ENCODE peak calls at places on chromosomes 5 and 9, in four cellular contexts. B, P, Y and G are unnamed samples.

GRCh38 chr5:59485629-59486439 is 407.7 kb downstream of the PDE4D start:
- DNase-seq in B (no peak), P (no peak), Y (peak), G (no peak)

GRCh38 chr5:21391506-21391905 is 1403.5 kb upstream of the CDH18 start:
- DNase-seq in B (no peak), P (no peak), Y (no peak), G (no peak)

GRCh38 chr5:93899026-93899600 is 157.7 kb upstream of the POU5F2 start:
- DNase-seq in B (peak), P (no peak), Y (no peak), G (no peak)

GRCh38 chr5:6745706-6746217 is 32.5 kb downstream of the TENT4A start:
- DNase-seq in B (peak), P (peak), Y (peak), G (peak)

GRCh38 chr9:3528466-3528865 is 2.7 kb upstream of the RFX3 start:
- DNase-seq in B (peak), P (no peak), Y (no peak), G (no peak)

GRCh38 chr9:106074006-106074405 is 379.7 kb downstream of the TMEM38B start:
- DNase-seq in B (no peak), P (no peak), Y (no peak), G (no peak)

GRCh38 chr5:88145603-88146467 is 122.8 kb downstream of the TMEM161B start:
- DNase-seq in B (no peak), P (no peak), Y (no peak), G (no peak)

GRCh38 chr9:109497193-109498165 is 628 bp downstream of the PTPN3 start:
- DNase-seq in B (no peak), P (no peak), Y (no peak), G (no peak)

GRCh38 chr5:92836861-92837755 is 743.9 kb downstream of the NR2F1-AS1 start:
- DNase-seq in B (no peak), P (peak), Y (peak), G (no peak)

GRCh38 chr5:1311443-1312055 is 16.7 kb upstream of the TERT start:
- DNase-seq in B (no peak), P (no peak), Y (no peak), G (no peak)

GRCh38 chr5:25027016-25027415 is 382.2 kb upstream of the CDH10 start:
- DNase-seq in B (no peak), P (no peak), Y (no peak), G (no peak)

GRCh38 chr9:22141906-22142305 is 132.8 kb upstream of the CDKN2B start:
- DNase-seq in B (no peak), P (no peak), Y (no peak), G (no peak)

GRCh38 chr5:29005386-29005785 is 1967.0 kb upstream of the CDH9 start:
- DNase-seq in B (no peak), P (no peak), Y (no peak), G (no peak)

GRCh38 chr5:174307031-174307408 is 261.5 kb downstream of the NSG2 start:
- DNase-seq in B (no peak), P (no peak), Y (no peak), G (no peak)

GRCh38 chr5:93430139-93430538 is 150.9 kb downstream of the NR2F1-AS1 start:
- DNase-seq in B (no peak), P (no peak), Y (no peak), G (no peak)

GRCh38 chr5:80369521-80369920 is 38.3 kb upstream of the ZFYVE16 start:
- DNase-seq in B (no peak), P (no peak), Y (no peak), G (no peak)

GRCh38 chr9:130770679-130771442 is 64.2 kb upstream of the ABL1 start:
- DNase-seq in B (peak), P (peak), Y (peak), G (peak)

GRCh38 chr5:92841604-92842155 is 739.3 kb downstream of the NR2F1-AS1 start:
- DNase-seq in B (no peak), P (no peak), Y (no peak), G (no peak)

GRCh38 chr5:3596261-3596825 is 711 bp downstream of the IRX1 start:
- DNase-seq in B (no peak), P (peak), Y (no peak), G (no peak)

GRCh38 chr9:130834371-130835311 is at the start of gene ABL1:
- DNase-seq in B (peak), P (peak), Y (peak), G (peak)

GRCh38 chr5:73591102-73591695 is 25.7 kb downstream of the UTP15 start:
- DNase-seq in B (peak), P (peak), Y (peak), G (peak)

GRCh38 chr5:548256-548655 is 24.0 kb upstream of the SLC9A3 start:
- DNase-seq in B (no peak), P (no peak), Y (peak), G (no peak)

GRCh38 chr9:93829271-93830223 is 125.6 kb downstream of the BARX1 start:
- DNase-seq in B (no peak), P (no peak), Y (no peak), G (no peak)

GRCh38 chr5:154166901-154167791 is 23.4 kb upstream of the GALNT10 start:
- DNase-seq in B (no peak), P (no peak), Y (no peak), G (no peak)

GRCh38 chr9:95506692-95507455 is 9.9 kb downstream of the PTCH1 start:
- DNase-seq in B (peak), P (peak), Y (peak), G (no peak)

DNA sequence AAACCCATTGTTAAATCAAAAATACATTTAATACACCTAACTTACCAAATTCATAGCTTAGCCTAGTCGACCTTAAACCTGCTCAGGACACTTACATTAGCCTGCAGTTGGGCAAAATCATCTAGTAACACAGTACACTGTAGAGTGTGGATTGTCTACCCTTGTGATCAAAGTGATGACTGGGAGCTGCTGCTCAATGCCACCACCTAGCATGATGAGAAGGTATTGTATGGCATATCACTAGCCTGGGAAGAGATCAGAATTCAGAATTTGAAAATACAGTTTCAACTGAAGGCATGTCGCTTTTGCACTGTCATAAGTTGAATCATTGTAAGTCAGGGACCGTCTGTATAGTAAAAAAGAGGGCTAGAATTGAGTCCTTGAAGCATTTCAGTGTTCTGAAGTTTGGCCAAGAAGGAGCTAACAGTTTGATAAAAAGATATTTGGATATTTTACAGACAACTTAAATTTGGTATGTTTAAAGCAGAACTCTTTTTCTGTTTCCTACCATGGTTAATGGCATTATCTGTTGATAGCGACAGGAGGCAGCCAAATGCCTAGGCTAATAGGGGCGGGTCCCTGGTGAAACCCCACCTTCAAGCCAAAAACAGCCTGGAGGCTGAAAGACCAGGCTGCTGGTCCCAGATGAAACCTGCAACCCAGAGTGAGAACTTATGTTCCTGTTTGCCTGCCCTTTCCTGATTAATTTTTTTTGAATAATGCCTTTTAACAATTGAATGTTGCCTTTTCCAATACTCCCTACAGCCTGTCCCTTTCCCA is 23.0 kb downstream of the SMIM15 start:
- DNase-seq in B (no peak), P (no peak), Y (no peak), G (no peak)
- TF ChIP-seq CTCF in B (no peak), P (peak), Y (peak), G (peak)

DNA sequence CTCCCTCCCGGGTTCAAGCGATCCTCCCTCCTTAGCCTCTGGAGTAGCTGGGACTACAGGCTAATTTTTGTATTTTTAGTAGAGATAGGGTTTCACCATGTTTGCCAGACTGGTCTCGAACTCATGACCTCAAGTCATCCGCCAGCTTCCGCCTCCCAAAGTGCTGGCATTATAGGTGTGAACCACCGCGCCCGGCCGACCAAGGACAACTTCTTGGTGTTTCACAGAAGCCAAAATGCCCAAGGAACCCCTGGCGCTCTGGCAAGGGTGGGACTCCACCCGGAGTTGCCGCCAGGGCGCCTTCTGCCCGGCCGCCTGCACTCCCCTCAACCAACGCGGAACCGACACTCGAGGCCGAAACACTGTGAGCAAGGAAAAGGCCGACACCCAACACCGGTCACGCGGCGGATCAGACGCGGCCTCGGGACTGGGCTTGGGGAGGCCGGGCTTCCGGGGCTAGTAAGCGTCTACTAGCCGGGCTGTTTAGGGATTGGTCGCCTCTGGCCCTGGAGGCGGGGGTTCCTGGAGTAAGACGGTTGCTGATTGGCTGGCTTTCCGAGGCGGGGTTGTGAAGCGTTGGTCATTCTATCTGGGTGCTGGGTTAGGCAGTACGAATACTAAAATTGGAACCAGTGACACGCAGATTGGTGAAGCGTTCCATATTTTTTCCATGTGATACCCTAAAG is 7.7 kb upstream of the CFAP157 start:
- DNase-seq in B (peak), P (peak), Y (peak), G (peak)
- TF ChIP-seq CTCF in B (no peak), P (no peak), Y (no peak), G (no peak)

DNA sequence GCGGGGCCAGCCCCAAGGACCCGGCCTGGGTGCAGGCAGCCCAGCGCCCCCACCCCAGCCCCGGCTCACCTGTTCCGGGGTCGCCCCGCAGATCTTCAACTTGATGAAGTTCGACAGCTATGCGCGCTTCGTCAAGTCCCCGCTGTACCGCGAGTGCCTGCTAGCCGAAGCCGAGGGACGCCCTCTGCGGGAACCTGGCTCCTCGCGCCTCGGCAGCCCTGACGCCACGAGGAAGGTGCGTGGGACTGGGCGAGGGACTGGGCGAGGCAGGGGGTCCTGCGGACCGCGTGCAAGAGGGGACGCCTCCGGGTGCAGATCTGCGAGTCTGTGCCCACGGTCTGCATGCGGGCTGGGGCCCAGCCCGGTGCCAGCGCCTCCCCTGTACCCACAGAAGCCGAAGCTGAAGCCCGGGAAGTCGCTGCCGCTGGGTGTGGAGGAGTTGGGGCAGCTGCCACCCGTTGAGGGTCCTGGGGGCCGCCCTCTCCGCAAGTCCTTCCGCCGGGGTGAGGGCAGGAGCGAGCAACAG is 9.7 kb downstream of the RGS14 start:
- DNase-seq in B (no peak), P (no peak), Y (no peak), G (no peak)
- TF ChIP-seq CTCF in B (no peak), P (peak), Y (peak), G (peak)

DNA sequence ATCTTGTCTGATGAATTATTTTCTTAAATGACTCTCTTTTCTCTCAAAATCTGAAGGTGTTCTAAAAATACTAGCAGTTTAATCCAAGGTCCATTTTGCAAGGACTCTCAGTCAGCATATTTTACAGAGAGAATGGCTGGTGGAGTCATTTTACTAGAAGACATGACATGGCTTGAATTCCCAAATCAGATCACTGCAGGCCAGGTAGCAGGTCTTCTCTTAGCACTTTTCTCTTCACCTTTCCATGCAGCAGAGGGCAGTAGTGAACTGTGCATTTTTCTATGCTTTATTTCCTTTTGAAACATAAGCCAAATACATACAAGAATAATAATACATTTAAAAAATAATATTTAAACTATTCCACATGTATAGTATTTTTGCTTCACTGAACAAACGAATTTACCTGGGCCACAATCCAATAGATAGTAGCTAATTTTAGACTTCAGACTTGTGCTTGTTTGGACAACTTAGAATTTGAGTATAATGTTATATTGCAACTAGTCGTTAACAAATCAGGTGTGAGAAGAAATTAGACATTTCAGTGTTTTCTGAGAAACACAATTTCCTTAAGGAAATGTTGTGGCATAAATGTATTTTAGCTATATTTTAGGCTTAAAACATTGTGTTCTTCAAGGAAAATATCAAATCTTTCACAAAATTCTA is 289.4 kb upstream of the DAB2 start:
- DNase-seq in B (peak), P (peak), Y (peak), G (peak)
- TF ChIP-seq CTCF in B (peak), P (peak), Y (peak), G (peak)